ENCODE peak calls at places on chromosome 13, in seven cellular contexts. T is germinal center; W is activated gamma-delta T cell treated with Interleukin-2 at 50 U/mL for 16 hours; U is stimulated activated CD4-positive, alpha-beta T cell treated with anti-CD3 and anti-CD28 coated beads, Interleukin-2, amount 100 ng/mL, for 24 hours; J is stimulated activated CD8-positive, alpha-beta memory T cell treated with anti-CD3 and anti-CD28 coated beads, Interleukin-12 subunit alpha, Interleukin-12 subunit beta, amount 100 ng/mL, for 4 hours; K is tibial nerve; S is coronary artery. X is an unnamed sample.

GRCh38 chr13:78137404-78138142 is 218.9 kb upstream of the EDNRB start:
- DNase-seq in T (peak; percentile 25), J (no peak), U (no peak), S (no peak), K (no peak), W (no peak), X (peak; percentile 70)

GRCh38 chr13:66313408-66313807 is 916.7 kb downstream of the PCDH9 start:
- DNase-seq in S (no peak), T (no peak), W (no peak), J (no peak), K (no peak), U (no peak), X (no peak)

GRCh38 chr13:49113526-49114286 is 106.4 kb upstream of the MLNR start:
- DNase-seq in T (no peak), U (no peak), K (no peak), S (no peak), J (no peak), W (no peak), X (peak; percentile 62)

GRCh38 chr13:51146667-51147066 is 35.6 kb upstream of the C13orf42 start:
- DNase-seq in W (no peak), K (no peak), T (no peak), J (no peak), S (no peak), U (no peak), X (no peak)

GRCh38 chr13:25352806-25353205 is 19.0 kb upstream of the ATP8A2 start:
- DNase-seq in J (no peak), U (no peak), T (no peak), W (no peak), S (no peak), K (no peak), X (no peak)

GRCh38 chr13:113364371-113364932 is 522 bp upstream of the GRTP1 start:
- DNase-seq in W (no peak), J (no peak), K (no peak), S (no peak), U (no peak), T (no peak), X (peak; percentile 9)

GRCh38 chr13:89515948-89516347 is 1831.5 kb upstream of the MIR17HG start:
- DNase-seq in S (no peak), J (no peak), K (no peak), W (no peak), U (no peak), T (no peak), X (no peak)

GRCh38 chr13:21012841-21013681 is 48.3 kb downstream of the LATS2 start:
- DNase-seq in J (no peak), T (no peak), W (no peak), U (no peak), K (no peak), S (peak; percentile 31), X (no peak)

GRCh38 chr13:28622286-28622685 is 36.6 kb upstream of the POMP start:
- DNase-seq in U (no peak), K (no peak), J (no peak), W (no peak), T (no peak), S (no peak), X (no peak)

GRCh38 chr13:82878536-82878935 is 1003.7 kb downstream of the SLITRK1 start:
- DNase-seq in U (no peak), K (no peak), W (no peak), J (no peak), T (no peak), S (no peak), X (peak; percentile 82)

GRCh38 chr13:39311619-39312018 is 273.4 kb downstream of the NHLRC3 start:
- DNase-seq in W (no peak), T (no peak), J (no peak), U (no peak), S (peak; percentile 79), K (no peak), X (peak; percentile 15)

GRCh38 chr13:99178636-99179035 is 22.0 kb upstream of the UBAC2 start:
- DNase-seq in W (peak; percentile 21), S (no peak), T (peak; percentile 50), U (no peak), J (no peak), K (no peak), X (peak; percentile 25)

GRCh38 chr13:49302817-49303216 is 55.1 kb downstream of the CDADC1 start:
- DNase-seq in K (no peak), U (no peak), T (no peak), J (no peak), W (no peak), S (no peak), X (no peak)

GRCh38 chr13:21045101-21045500 is 16.3 kb downstream of the LATS2 start:
- DNase-seq in J (no peak), T (no peak), S (no peak), U (no peak), W (no peak), K (no peak), X (no peak)

GRCh38 chr13:110525328-110526319 is 35.9 kb downstream of the RAB20 start:
- DNase-seq in S (no peak), J (no peak), U (no peak), W (no peak), K (no peak), T (no peak), X (no peak)

GRCh38 chr13:112616586-112617381 is 28.8 kb upstream of the TUBGCP3 start:
- DNase-seq in J (no peak), S (no peak), K (no peak), W (no peak), U (peak; percentile 31), T (peak; percentile 37), X (peak; percentile 54)

GRCh38 chr13:98717256-98717655 is 35.2 kb downstream of the SLC15A1 start:
- DNase-seq in K (no peak), S (no peak), J (no peak), U (no peak), W (no peak), T (no peak), X (no peak)

GRCh38 chr13:26011996-26012688 is 39.7 kb downstream of the SHISA2 start:
- DNase-seq in W (peak; percentile 60), S (no peak), T (peak; percentile 14), K (no peak), J (peak; percentile 47), U (peak; percentile 57), X (no peak)

GRCh38 chr13:41603917-41604316 is 146.6 kb downstream of the RGCC start:
- DNase-seq in J (no peak), T (no peak), K (no peak), S (no peak), W (no peak), U (no peak), X (peak; percentile 96)

GRCh38 chr13:95644611-95645052 is at the start of gene DZIP1:
- DNase-seq in T (no peak), W (no peak), U (peak; percentile 57), S (peak; percentile 87), J (no peak), K (peak; percentile 56), X (peak; percentile 73)

GRCh38 chr13:66210677-66211076 is 1019.5 kb downstream of the PCDH9 start:
- DNase-seq in U (no peak), K (no peak), T (no peak), J (no peak), S (no peak), W (no peak), X (peak; percentile 51)

GRCh38 chr13:110472904-110473563 is 88.5 kb downstream of the RAB20 start:
- DNase-seq in K (no peak), J (no peak), U (no peak), T (no peak), S (no peak), W (no peak), X (no peak)

GRCh38 chr13:106095406-106095805 is 440.1 kb downstream of the EFNB2 start:
- DNase-seq in J (no peak), K (no peak), T (no peak), U (no peak), S (no peak), W (no peak), X (no peak)

GRCh38 chr13:43080199-43080598 is 56.8 kb downstream of the DNAJC15 start:
- DNase-seq in J (no peak), T (no peak), W (no peak), U (no peak), S (no peak), K (no peak), X (no peak)

GRCh38 chr13:41905600-41906254 is 55.2 kb downstream of the VWA8 start:
- DNase-seq in S (no peak), K (no peak), T (peak; percentile 52), J (no peak), W (no peak), U (no peak), X (peak; percentile 68)

GRCh38 chr13:43141685-43142084 is 118.3 kb downstream of the DNAJC15 start:
- DNase-seq in K (no peak), S (no peak), U (no peak), J (no peak), W (no peak), T (no peak), X (no peak)

GRCh38 chr13:27403252-27403678 is 21.2 kb upstream of the GTF3A start:
- DNase-seq in U (no peak), T (no peak), J (no peak), W (no peak), K (no peak), S (no peak), X (peak; percentile 44)

GRCh38 chr13:56424246-56424645 is 716.5 kb upstream of the PRR20A start:
- DNase-seq in K (no peak), J (no peak), U (no peak), W (no peak), S (no peak), T (no peak), X (peak; percentile 97)

GRCh38 chr13:32316030-32316344 is 679 bp downstream of the BRCA2 start:
- DNase-seq in K (no peak), T (no peak), U (no peak), S (no peak), W (no peak), J (no peak), X (no peak)

GRCh38 chr13:105545811-105546210 is 989.7 kb downstream of the EFNB2 start:
- DNase-seq in J (no peak), K (no peak), S (no peak), U (no peak), T (no peak), W (no peak), X (no peak)

GRCh38 chr13:50511877-50512332 is 331.6 kb downstream of the DLEU7 start:
- DNase-seq in K (no peak), W (no peak), J (no peak), U (no peak), S (no peak), T (peak; percentile 39), X (no peak)

GRCh38 chr13:95368998-95369397 is 67.7 kb upstream of the ABCC4 start:
- DNase-seq in K (no peak), U (no peak), T (no peak), S (no peak), W (no peak), J (no peak), X (no peak)

GRCh38 chr13:110647365-110647737 is 32.0 kb downstream of the NAXD start:
- DNase-seq in W (no peak), K (no peak), U (no peak), S (no peak), J (no peak), T (no peak), X (no peak)

GRCh38 chr13:75687145-75687763 is 51.1 kb downstream of the LMO7 start:
- DNase-seq in K (no peak), T (no peak), W (no peak), S (no peak), J (no peak), U (no peak), X (peak; percentile 77)

GRCh38 chr13:49057176-49057575 is 81.5 kb downstream of the FNDC3A start:
- DNase-seq in T (no peak), K (no peak), W (no peak), J (no peak), U (no peak), S (no peak), X (no peak)

GRCh38 chr13:105047676-105048295 is 1487.7 kb downstream of the EFNB2 start:
- DNase-seq in W (no peak), T (no peak), U (no peak), S (no peak), J (no peak), K (no peak), X (no peak)

GRCh38 chr13:48038763-48039162 is 1.2 kb downstream of the NUDT15 start:
- DNase-seq in K (no peak), T (peak; percentile 50), W (no peak), J (no peak), U (no peak), S (no peak), X (peak; percentile 32)

X was measured in epithelial cell of esophagus.